ENCODE peak calls at places on chromosomes 12 and 14, in eight cellular contexts. One of them, this sample, is unnamed.

GRCh38 chr14:29545714-29546113 is 381.9 kb downstream of the PRKD1 start:
- DNase-seq in stimulated activated CD4-positive, alpha-beta T cell treated with anti-CD3 and anti-CD28 coated beads, Interleukin-2, amount 100 ng/mL, for 24 hours: no peak
- DNase-seq in NCI-H774: no peak
- DNase-seq in Caco-2: no peak
- DNase-seq in T follicular helper cell: no peak
- DNase-seq in erythroblast: no peak
- DNase-seq in non-pigmented ciliary epithelial cell: no peak
- DNase-seq in transverse colon: no peak
- DNase-seq in this sample: no peak

GRCh38 chr12:53091756-53092155 is 5.7 kb upstream of the IGFBP6 start:
- DNase-seq in erythroblast: no peak
- DNase-seq in NCI-H774: no peak
- DNase-seq in transverse colon: no peak
- DNase-seq in non-pigmented ciliary epithelial cell: no peak
- DNase-seq in T follicular helper cell: no peak
- DNase-seq in stimulated activated CD4-positive, alpha-beta T cell treated with anti-CD3 and anti-CD28 coated beads, Interleukin-2, amount 100 ng/mL, for 24 hours: no peak
- DNase-seq in Caco-2: no peak
- DNase-seq in this sample: no peak

GRCh38 chr12:56630180-56630632 is at the start of gene BAZ2A:
- DNase-seq in NCI-H774: peak
- DNase-seq in erythroblast: peak
- DNase-seq in Caco-2: peak
- DNase-seq in transverse colon: peak
- DNase-seq in stimulated activated CD4-positive, alpha-beta T cell treated with anti-CD3 and anti-CD28 coated beads, Interleukin-2, amount 100 ng/mL, for 24 hours: peak
- DNase-seq in non-pigmented ciliary epithelial cell: no peak
- DNase-seq in T follicular helper cell: peak
- DNase-seq in this sample: no peak

GRCh38 chr12:591167-591570 is 72.1 kb downstream of the NINJ2 start:
- DNase-seq in non-pigmented ciliary epithelial cell: no peak
- DNase-seq in T follicular helper cell: no peak
- DNase-seq in stimulated activated CD4-positive, alpha-beta T cell treated with anti-CD3 and anti-CD28 coated beads, Interleukin-2, amount 100 ng/mL, for 24 hours: no peak
- DNase-seq in transverse colon: no peak
- DNase-seq in erythroblast: peak
- DNase-seq in Caco-2: peak
- DNase-seq in NCI-H774: no peak
- DNase-seq in this sample: no peak

GRCh38 chr12:51971679-51972423 is 20.4 kb downstream of the ACVR1B start:
- DNase-seq in Caco-2: no peak
- DNase-seq in erythroblast: no peak
- DNase-seq in stimulated activated CD4-positive, alpha-beta T cell treated with anti-CD3 and anti-CD28 coated beads, Interleukin-2, amount 100 ng/mL, for 24 hours: no peak
- DNase-seq in NCI-H774: no peak
- DNase-seq in non-pigmented ciliary epithelial cell: no peak
- DNase-seq in transverse colon: no peak
- DNase-seq in T follicular helper cell: no peak
- DNase-seq in this sample: no peak

GRCh38 chr14:92897922-92898599 is 24.9 kb upstream of the CHGA start:
- DNase-seq in Caco-2: no peak
- DNase-seq in stimulated activated CD4-positive, alpha-beta T cell treated with anti-CD3 and anti-CD28 coated beads, Interleukin-2, amount 100 ng/mL, for 24 hours: peak
- DNase-seq in T follicular helper cell: no peak
- DNase-seq in erythroblast: no peak
- DNase-seq in transverse colon: no peak
- DNase-seq in NCI-H774: no peak
- DNase-seq in non-pigmented ciliary epithelial cell: no peak
- DNase-seq in this sample: no peak

GRCh38 chr12:30878034-30878433 is 48.5 kb upstream of the TSPAN11 start:
- DNase-seq in stimulated activated CD4-positive, alpha-beta T cell treated with anti-CD3 and anti-CD28 coated beads, Interleukin-2, amount 100 ng/mL, for 24 hours: no peak
- DNase-seq in erythroblast: no peak
- DNase-seq in T follicular helper cell: no peak
- DNase-seq in transverse colon: no peak
- DNase-seq in non-pigmented ciliary epithelial cell: no peak
- DNase-seq in NCI-H774: no peak
- DNase-seq in Caco-2: no peak
- DNase-seq in this sample: no peak

GRCh38 chr14:37864861-37865718 is 269.7 kb downstream of the TTC6 start:
- DNase-seq in erythroblast: no peak
- DNase-seq in transverse colon: peak
- DNase-seq in Caco-2: no peak
- DNase-seq in NCI-H774: no peak
- DNase-seq in stimulated activated CD4-positive, alpha-beta T cell treated with anti-CD3 and anti-CD28 coated beads, Interleukin-2, amount 100 ng/mL, for 24 hours: no peak
- DNase-seq in non-pigmented ciliary epithelial cell: no peak
- DNase-seq in T follicular helper cell: no peak
- DNase-seq in this sample: peak

GRCh38 chr14:99338313-99338712 is 66.3 kb upstream of the BCL11B start:
- DNase-seq in stimulated activated CD4-positive, alpha-beta T cell treated with anti-CD3 and anti-CD28 coated beads, Interleukin-2, amount 100 ng/mL, for 24 hours: no peak
- DNase-seq in T follicular helper cell: no peak
- DNase-seq in erythroblast: no peak
- DNase-seq in non-pigmented ciliary epithelial cell: no peak
- DNase-seq in transverse colon: no peak
- DNase-seq in NCI-H774: no peak
- DNase-seq in Caco-2: no peak
- DNase-seq in this sample: no peak

GRCh38 chr14:79608426-79608825 is 602.9 kb downstream of the DIO2 start:
- DNase-seq in Caco-2: no peak
- DNase-seq in T follicular helper cell: no peak
- DNase-seq in NCI-H774: no peak
- DNase-seq in erythroblast: no peak
- DNase-seq in non-pigmented ciliary epithelial cell: no peak
- DNase-seq in transverse colon: no peak
- DNase-seq in stimulated activated CD4-positive, alpha-beta T cell treated with anti-CD3 and anti-CD28 coated beads, Interleukin-2, amount 100 ng/mL, for 24 hours: no peak
- DNase-seq in this sample: no peak

GRCh38 chr12:109697270-109697553 is 16.4 kb upstream of the FAM222A start:
- DNase-seq in transverse colon: no peak
- DNase-seq in NCI-H774: no peak
- DNase-seq in stimulated activated CD4-positive, alpha-beta T cell treated with anti-CD3 and anti-CD28 coated beads, Interleukin-2, amount 100 ng/mL, for 24 hours: no peak
- DNase-seq in non-pigmented ciliary epithelial cell: no peak
- DNase-seq in T follicular helper cell: no peak
- DNase-seq in Caco-2: no peak
- DNase-seq in erythroblast: no peak
- DNase-seq in this sample: no peak

GRCh38 chr14:104940526-104941150 is 16.0 kb downstream of the PLD4 start:
- DNase-seq in stimulated activated CD4-positive, alpha-beta T cell treated with anti-CD3 and anti-CD28 coated beads, Interleukin-2, amount 100 ng/mL, for 24 hours: no peak
- DNase-seq in T follicular helper cell: no peak
- DNase-seq in non-pigmented ciliary epithelial cell: no peak
- DNase-seq in transverse colon: no peak
- DNase-seq in erythroblast: no peak
- DNase-seq in Caco-2: no peak
- DNase-seq in NCI-H774: no peak
- DNase-seq in this sample: no peak

GRCh38 chr14:93788557-93789365 is 476 bp upstream of the PRIMA1 start:
- DNase-seq in non-pigmented ciliary epithelial cell: no peak
- DNase-seq in Caco-2: peak
- DNase-seq in NCI-H774: no peak
- DNase-seq in transverse colon: peak
- DNase-seq in T follicular helper cell: no peak
- DNase-seq in stimulated activated CD4-positive, alpha-beta T cell treated with anti-CD3 and anti-CD28 coated beads, Interleukin-2, amount 100 ng/mL, for 24 hours: no peak
- DNase-seq in erythroblast: no peak
- DNase-seq in this sample: no peak

GRCh38 chr12:50620050-50620974 is 115.5 kb downstream of the DIP2B start:
- DNase-seq in transverse colon: no peak
- DNase-seq in stimulated activated CD4-positive, alpha-beta T cell treated with anti-CD3 and anti-CD28 coated beads, Interleukin-2, amount 100 ng/mL, for 24 hours: no peak
- DNase-seq in T follicular helper cell: no peak
- DNase-seq in Caco-2: peak
- DNase-seq in erythroblast: no peak
- DNase-seq in NCI-H774: peak
- DNase-seq in non-pigmented ciliary epithelial cell: peak
- DNase-seq in this sample: no peak

GRCh38 chr12:102440109-102440405 is 40.3 kb downstream of the IGF1 start:
- DNase-seq in NCI-H774: no peak
- DNase-seq in erythroblast: no peak
- DNase-seq in stimulated activated CD4-positive, alpha-beta T cell treated with anti-CD3 and anti-CD28 coated beads, Interleukin-2, amount 100 ng/mL, for 24 hours: no peak
- DNase-seq in non-pigmented ciliary epithelial cell: no peak
- DNase-seq in transverse colon: no peak
- DNase-seq in Caco-2: no peak
- DNase-seq in T follicular helper cell: no peak
- DNase-seq in this sample: no peak

GRCh38 chr12:93860659-93861373 is 183.6 kb downstream of the CRADD start:
- DNase-seq in Caco-2: no peak
- DNase-seq in erythroblast: no peak
- DNase-seq in non-pigmented ciliary epithelial cell: no peak
- DNase-seq in T follicular helper cell: no peak
- DNase-seq in transverse colon: no peak
- DNase-seq in stimulated activated CD4-positive, alpha-beta T cell treated with anti-CD3 and anti-CD28 coated beads, Interleukin-2, amount 100 ng/mL, for 24 hours: no peak
- DNase-seq in NCI-H774: no peak
- DNase-seq in this sample: no peak

GRCh38 chr12:168763-169525 is 45.0 kb downstream of the SLC6A12 start:
- DNase-seq in non-pigmented ciliary epithelial cell: no peak
- DNase-seq in NCI-H774: no peak
- DNase-seq in T follicular helper cell: no peak
- DNase-seq in transverse colon: no peak
- DNase-seq in erythroblast: no peak
- DNase-seq in stimulated activated CD4-positive, alpha-beta T cell treated with anti-CD3 and anti-CD28 coated beads, Interleukin-2, amount 100 ng/mL, for 24 hours: no peak
- DNase-seq in Caco-2: no peak
- DNase-seq in this sample: no peak

GRCh38 chr14:25615174-25615573 is 565.2 kb upstream of the STXBP6 start:
- DNase-seq in transverse colon: no peak
- DNase-seq in erythroblast: no peak
- DNase-seq in non-pigmented ciliary epithelial cell: no peak
- DNase-seq in Caco-2: no peak
- DNase-seq in T follicular helper cell: no peak
- DNase-seq in NCI-H774: no peak
- DNase-seq in stimulated activated CD4-positive, alpha-beta T cell treated with anti-CD3 and anti-CD28 coated beads, Interleukin-2, amount 100 ng/mL, for 24 hours: no peak
- DNase-seq in this sample: no peak